ENCODE peak calls at places on chromosome 20, in ten cellular contexts. R, A, D, Z, N, E, H, V, O and M are unnamed samples.

GRCh38 chr20:50690562-50690978 is 772 bp downstream of the RIPOR3 start:
- DNase-seq in R (no peak), A (no peak), D (no peak), Z (no peak), N (no peak), E (no peak), H (no peak), V (no peak), O (no peak), M (no peak)

GRCh38 chr20:12627485-12627884 is 381.3 kb upstream of the SPTLC3 start:
- DNase-seq in R (no peak), A (no peak), D (no peak), Z (no peak), N (no peak), E (no peak), H (no peak), V (no peak), O (no peak), M (no peak)

GRCh38 chr20:50347568-50347981 is 156.9 kb downstream of the CEBPB start:
- DNase-seq in R (peak), A (no peak), D (no peak), Z (no peak), N (no peak), E (no peak), H (no peak), V (no peak), O (no peak), M (no peak)

GRCh38 chr20:38889792-38890496 is 36.3 kb upstream of the FAM83D start:
- DNase-seq in R (no peak), A (no peak), D (peak), Z (no peak), N (no peak), E (no peak), H (no peak), V (no peak), O (no peak), M (no peak)

GRCh38 chr20:18031888-18032509 is 25.7 kb downstream of the OVOL2 start:
- DNase-seq in R (no peak), A (no peak), D (no peak), Z (no peak), N (no peak), E (no peak), H (no peak), V (no peak), O (no peak), M (no peak)

GRCh38 chr20:19974621-19975435 is 42.3 kb upstream of the NAA20 start:
- DNase-seq in R (peak), A (no peak), D (peak), Z (no peak), N (peak), E (peak), H (peak), V (no peak), O (peak), M (peak)

GRCh38 chr20:9626357-9626756 is 112.0 kb downstream of the LAMP5 start:
- DNase-seq in R (peak), A (no peak), D (no peak), Z (no peak), N (no peak), E (no peak), H (no peak), V (no peak), O (no peak), M (no peak)

GRCh38 chr20:43459022-43459942 is 1.6 kb downstream of the SRSF6 start:
- DNase-seq in R (no peak), A (no peak), D (no peak), Z (no peak), N (peak), E (no peak), H (no peak), V (peak), O (no peak), M (peak)

GRCh38 chr20:46767127-46767761 is 57.8 kb downstream of the SLC2A10 start:
- DNase-seq in R (peak), A (no peak), D (no peak), Z (peak), N (peak), E (no peak), H (peak), V (peak), O (peak), M (peak)

GRCh38 chr20:62733891-62734290 is 25.3 kb downstream of the NTSR1 start:
- DNase-seq in R (no peak), A (no peak), D (no peak), Z (no peak), N (no peak), E (peak), H (no peak), V (no peak), O (no peak), M (no peak)

GRCh38 chr20:57663241-57663640 is 43.0 kb upstream of the ZBP1 start:
- DNase-seq in R (no peak), A (no peak), D (no peak), Z (no peak), N (no peak), E (peak), H (no peak), V (no peak), O (no peak), M (no peak)

GRCh38 chr20:62940875-62941274 is 2.9 kb downstream of the GID8 start:
- DNase-seq in R (no peak), A (no peak), D (no peak), Z (no peak), N (no peak), E (peak), H (no peak), V (no peak), O (no peak), M (no peak)

GRCh38 chr20:57695012-57695411 is 14.8 kb downstream of the PMEPA1 start:
- DNase-seq in R (peak), A (no peak), D (no peak), Z (no peak), N (no peak), E (no peak), H (no peak), V (no peak), O (no peak), M (no peak)

GRCh38 chr20:63848003-63848911 is 13.0 kb upstream of the ABHD16B start:
- DNase-seq in R (no peak), A (no peak), D (no peak), Z (no peak), N (no peak), E (no peak), H (no peak), V (no peak), O (no peak), M (no peak)

GRCh38 chr20:21801193-21801592 is 95.7 kb downstream of the PAX1 start:
- DNase-seq in R (no peak), A (no peak), D (no peak), Z (no peak), N (no peak), E (no peak), H (no peak), V (no peak), O (no peak), M (no peak)

GRCh38 chr20:64065973-64066341 is 3.0 kb downstream of the TCEA2 start:
- DNase-seq in R (peak), A (no peak), D (no peak), Z (no peak), N (peak), E (no peak), H (no peak), V (no peak), O (peak), M (no peak)

GRCh38 chr20:35934050-35934449 is 20.3 kb downstream of the SCAND1 start:
- DNase-seq in R (no peak), A (no peak), D (no peak), Z (no peak), N (no peak), E (no peak), H (no peak), V (no peak), O (no peak), M (no peak)